ENCODE peak calls at places on chromosomes 4 and X, in eight cellular contexts. One of them, this sample, is unnamed.
A peak's percentile ranks its signal among the peaks of the same experiment; 100 is the strongest.

GRCh38 chr4:73599182-73599581 is 21.1 kb downstream of the RASSF6 start:
- DNase-seq in SK-N-SH: no peak
- DNase-seq in GM12878: no peak
- DNase-seq in HL-60: no peak
- DNase-seq in spleen: no peak
- DNase-seq in transverse colon: peak; percentile 80
- DNase-seq in sigmoid colon: no peak
- DNase-seq in suprapubic skin: no peak
- DNase-seq in this sample: no peak

GRCh38 chrX:109914114-109914849 is 88.6 kb upstream of the TMEM164 start:
- DNase-seq in SK-N-SH: no peak
- DNase-seq in GM12878: no peak
- DNase-seq in HL-60: no peak
- DNase-seq in spleen: no peak
- DNase-seq in transverse colon: no peak
- DNase-seq in sigmoid colon: no peak
- DNase-seq in suprapubic skin: no peak
- DNase-seq in this sample: no peak

GRCh38 chrX:2898861-2899512 is 30.2 kb downstream of the ARSD start:
- DNase-seq in SK-N-SH: no peak
- DNase-seq in GM12878: no peak
- DNase-seq in HL-60: no peak
- DNase-seq in spleen: no peak
- DNase-seq in transverse colon: peak; percentile 58
- DNase-seq in sigmoid colon: peak; percentile 36
- DNase-seq in suprapubic skin: no peak
- DNase-seq in this sample: no peak

GRCh38 chr4:122379239-122379638 is 428 bp downstream of the ADAD1 start:
- DNase-seq in SK-N-SH: peak; percentile 6
- DNase-seq in GM12878: no peak
- DNase-seq in HL-60: no peak
- DNase-seq in spleen: no peak
- DNase-seq in transverse colon: no peak
- DNase-seq in sigmoid colon: no peak
- DNase-seq in suprapubic skin: peak; percentile 47
- DNase-seq in this sample: no peak

GRCh38 chr4:129614581-129614980 is 518.6 kb downstream of the C4orf33 start:
- DNase-seq in SK-N-SH: no peak
- DNase-seq in GM12878: no peak
- DNase-seq in HL-60: no peak
- DNase-seq in spleen: no peak
- DNase-seq in transverse colon: no peak
- DNase-seq in sigmoid colon: no peak
- DNase-seq in suprapubic skin: no peak
- DNase-seq in this sample: no peak

GRCh38 chr4:72468904-72469502 is 100.0 kb downstream of the ADAMTS3 start:
- DNase-seq in SK-N-SH: no peak
- DNase-seq in GM12878: no peak
- DNase-seq in HL-60: no peak
- DNase-seq in spleen: no peak
- DNase-seq in transverse colon: no peak
- DNase-seq in sigmoid colon: no peak
- DNase-seq in suprapubic skin: no peak
- DNase-seq in this sample: no peak

GRCh38 chrX:2176274-2176673 is 324.5 kb downstream of the DHRSX start:
- DNase-seq in SK-N-SH: no peak
- DNase-seq in GM12878: no peak
- DNase-seq in HL-60: no peak
- DNase-seq in spleen: no peak
- DNase-seq in transverse colon: no peak
- DNase-seq in sigmoid colon: no peak
- DNase-seq in suprapubic skin: no peak
- DNase-seq in this sample: no peak

GRCh38 chrX:123878177-123878576 is 18.3 kb downstream of the XIAP start:
- DNase-seq in SK-N-SH: no peak
- DNase-seq in GM12878: no peak
- DNase-seq in HL-60: peak; percentile 25
- DNase-seq in spleen: no peak
- DNase-seq in transverse colon: no peak
- DNase-seq in sigmoid colon: no peak
- DNase-seq in suprapubic skin: no peak
- DNase-seq in this sample: no peak

GRCh38 chr4:7956306-7957112 is 16.8 kb upstream of the AFAP1 start:
- DNase-seq in SK-N-SH: peak; percentile 34
- DNase-seq in GM12878: no peak
- DNase-seq in HL-60: no peak
- DNase-seq in spleen: peak; percentile 82
- DNase-seq in transverse colon: no peak
- DNase-seq in sigmoid colon: no peak
- DNase-seq in suprapubic skin: no peak
- DNase-seq in this sample: no peak

GRCh38 chr4:6250235-6250983 is 19.2 kb upstream of the WFS1 start:
- DNase-seq in SK-N-SH: peak; percentile 76
- DNase-seq in GM12878: peak; percentile 42
- DNase-seq in HL-60: peak; percentile 15
- DNase-seq in spleen: peak; percentile 51
- DNase-seq in transverse colon: no peak
- DNase-seq in sigmoid colon: no peak
- DNase-seq in suprapubic skin: no peak
- DNase-seq in this sample: peak; percentile 61

GRCh38 chr4:120007171-120007894 is 59.3 kb downstream of the MAD2L1 start:
- DNase-seq in SK-N-SH: no peak
- DNase-seq in GM12878: no peak
- DNase-seq in HL-60: no peak
- DNase-seq in spleen: no peak
- DNase-seq in transverse colon: no peak
- DNase-seq in sigmoid colon: no peak
- DNase-seq in suprapubic skin: no peak
- DNase-seq in this sample: no peak

GRCh38 chrX:37871626-37872302 is 24.4 kb upstream of the DYNLT3 start:
- DNase-seq in SK-N-SH: no peak
- DNase-seq in GM12878: no peak
- DNase-seq in HL-60: no peak
- DNase-seq in spleen: no peak
- DNase-seq in transverse colon: no peak
- DNase-seq in sigmoid colon: no peak
- DNase-seq in suprapubic skin: no peak
- DNase-seq in this sample: peak; percentile 62

GRCh38 chr4:26069218-26069617 is 155.2 kb downstream of the SMIM20 start:
- DNase-seq in SK-N-SH: peak; percentile 62
- DNase-seq in GM12878: no peak
- DNase-seq in HL-60: peak; percentile 14
- DNase-seq in spleen: no peak
- DNase-seq in transverse colon: no peak
- DNase-seq in sigmoid colon: no peak
- DNase-seq in suprapubic skin: no peak
- DNase-seq in this sample: no peak

GRCh38 chr4:151443247-151443646 is 34.3 kb downstream of the FHIP1A start:
- DNase-seq in SK-N-SH: no peak
- DNase-seq in GM12878: no peak
- DNase-seq in HL-60: no peak
- DNase-seq in spleen: no peak
- DNase-seq in transverse colon: no peak
- DNase-seq in sigmoid colon: no peak
- DNase-seq in suprapubic skin: no peak
- DNase-seq in this sample: no peak

GRCh38 chr4:30264465-30264864 is 455.7 kb upstream of the PCDH7 start:
- DNase-seq in SK-N-SH: no peak
- DNase-seq in GM12878: no peak
- DNase-seq in HL-60: no peak
- DNase-seq in spleen: no peak
- DNase-seq in transverse colon: no peak
- DNase-seq in sigmoid colon: no peak
- DNase-seq in suprapubic skin: peak; percentile 42
- DNase-seq in this sample: no peak

GRCh38 chr4:56976878-56977320 is 507 bp downstream of the NOA1 start:
- DNase-seq in SK-N-SH: peak; percentile 74
- DNase-seq in GM12878: no peak
- DNase-seq in HL-60: peak; percentile 39
- DNase-seq in spleen: peak; percentile 95
- DNase-seq in transverse colon: peak; percentile 76
- DNase-seq in sigmoid colon: peak; percentile 71
- DNase-seq in suprapubic skin: peak; percentile 69
- DNase-seq in this sample: no peak

GRCh38 chr4:61678297-61678696 is 478.2 kb downstream of the ADGRL3 start:
- DNase-seq in SK-N-SH: no peak
- DNase-seq in GM12878: no peak
- DNase-seq in HL-60: no peak
- DNase-seq in spleen: no peak
- DNase-seq in transverse colon: no peak
- DNase-seq in sigmoid colon: no peak
- DNase-seq in suprapubic skin: no peak
- DNase-seq in this sample: no peak

GRCh38 chr4:102809190-102809589 is 18.2 kb downstream of the UBE2D3 start:
- DNase-seq in SK-N-SH: no peak
- DNase-seq in GM12878: no peak
- DNase-seq in HL-60: no peak
- DNase-seq in spleen: no peak
- DNase-seq in transverse colon: no peak
- DNase-seq in sigmoid colon: no peak
- DNase-seq in suprapubic skin: no peak
- DNase-seq in this sample: no peak

GRCh38 chr4:164134388-164134787 is 619.5 kb upstream of the SMIM31 start:
- DNase-seq in SK-N-SH: no peak
- DNase-seq in GM12878: no peak
- DNase-seq in HL-60: no peak
- DNase-seq in spleen: no peak
- DNase-seq in transverse colon: no peak
- DNase-seq in sigmoid colon: no peak
- DNase-seq in suprapubic skin: no peak
- DNase-seq in this sample: no peak

GRCh38 chr4:104860227-104861123 is 286.2 kb upstream of the TET2 start:
- DNase-seq in SK-N-SH: peak; percentile 57
- DNase-seq in GM12878: peak; percentile 72
- DNase-seq in HL-60: peak; percentile 74
- DNase-seq in spleen: no peak
- DNase-seq in transverse colon: peak; percentile 49
- DNase-seq in sigmoid colon: peak; percentile 67
- DNase-seq in suprapubic skin: no peak
- DNase-seq in this sample: peak; percentile 64

GRCh38 chrX:79366888-79367749 is at the start of gene ITM2A:
- DNase-seq in SK-N-SH: peak; percentile 3
- DNase-seq in GM12878: no peak
- DNase-seq in HL-60: peak; percentile 28
- DNase-seq in spleen: peak; percentile 87
- DNase-seq in transverse colon: peak; percentile 34
- DNase-seq in sigmoid colon: peak; percentile 61
- DNase-seq in suprapubic skin: peak; percentile 61
- DNase-seq in this sample: no peak

GRCh38 chr4:2357821-2358745 is 60.4 kb downstream of the ZFYVE28 start:
- DNase-seq in SK-N-SH: peak; percentile 12
- DNase-seq in GM12878: no peak
- DNase-seq in HL-60: no peak
- DNase-seq in spleen: peak; percentile 57
- DNase-seq in transverse colon: peak; percentile 5
- DNase-seq in sigmoid colon: peak; percentile 41
- DNase-seq in suprapubic skin: peak; percentile 46
- DNase-seq in this sample: no peak

GRCh38 chrX:18173494-18174180 is 47.0 kb downstream of the BEND2 start:
- DNase-seq in SK-N-SH: no peak
- DNase-seq in GM12878: no peak
- DNase-seq in HL-60: no peak
- DNase-seq in spleen: no peak
- DNase-seq in transverse colon: no peak
- DNase-seq in sigmoid colon: no peak
- DNase-seq in suprapubic skin: no peak
- DNase-seq in this sample: no peak

GRCh38 chr4:57037982-57038604 is 59.4 kb downstream of the POLR2B start:
- DNase-seq in SK-N-SH: peak; percentile 72
- DNase-seq in GM12878: no peak
- DNase-seq in HL-60: peak; percentile 16
- DNase-seq in spleen: peak; percentile 79
- DNase-seq in transverse colon: peak; percentile 67
- DNase-seq in sigmoid colon: peak; percentile 82
- DNase-seq in suprapubic skin: no peak
- DNase-seq in this sample: no peak

GRCh38 chr4:106898621-106899230 is 137.4 kb downstream of the DKK2 start:
- DNase-seq in SK-N-SH: peak; percentile 33
- DNase-seq in GM12878: no peak
- DNase-seq in HL-60: peak; percentile 50
- DNase-seq in spleen: no peak
- DNase-seq in transverse colon: peak; percentile 12
- DNase-seq in sigmoid colon: no peak
- DNase-seq in suprapubic skin: no peak
- DNase-seq in this sample: peak; percentile 2

GRCh38 chr4:109764376-109764775 is 34.5 kb upstream of the PLA2G12A start:
- DNase-seq in SK-N-SH: no peak
- DNase-seq in GM12878: no peak
- DNase-seq in HL-60: no peak
- DNase-seq in spleen: no peak
- DNase-seq in transverse colon: no peak
- DNase-seq in sigmoid colon: no peak
- DNase-seq in suprapubic skin: no peak
- DNase-seq in this sample: no peak

GRCh38 chr4:120052840-120053239 is 13.8 kb downstream of the MAD2L1 start:
- DNase-seq in SK-N-SH: no peak
- DNase-seq in GM12878: no peak
- DNase-seq in HL-60: peak; percentile 25
- DNase-seq in spleen: no peak
- DNase-seq in transverse colon: no peak
- DNase-seq in sigmoid colon: peak; percentile 73
- DNase-seq in suprapubic skin: no peak
- DNase-seq in this sample: no peak

GRCh38 chrX:136880452-136881013 is at the start of gene RBMX:
- DNase-seq in SK-N-SH: peak; percentile 87
- DNase-seq in GM12878: peak; percentile 83
- DNase-seq in HL-60: peak; percentile 92
- DNase-seq in spleen: peak; percentile 93
- DNase-seq in transverse colon: peak; percentile 92
- DNase-seq in sigmoid colon: peak; percentile 97
- DNase-seq in suprapubic skin: peak; percentile 94
- DNase-seq in this sample: peak; percentile 88
- TF ChIP-seq POLR2AphosphoS5 in SK-N-SH: peak; percentile 99
- TF ChIP-seq POLR2AphosphoS5 in GM12878: peak; percentile 99
- TF ChIP-seq POLR2AphosphoS5 in HL-60: peak; percentile 95
- TF ChIP-seq POLR2AphosphoS5 in spleen: peak; percentile 99
- TF ChIP-seq POLR2AphosphoS5 in transverse colon: peak; percentile 99
- TF ChIP-seq POLR2AphosphoS5 in sigmoid colon: peak; percentile 97
- TF ChIP-seq POLR2AphosphoS5 in suprapubic skin: peak; percentile 95
- TF ChIP-seq POLR2AphosphoS5 in this sample: peak; percentile 100

GRCh38 chrX:130741584-130741983 is 161.4 kb downstream of the ENOX2 start:
- DNase-seq in SK-N-SH: no peak
- DNase-seq in GM12878: no peak
- DNase-seq in HL-60: no peak
- DNase-seq in spleen: no peak
- DNase-seq in transverse colon: no peak
- DNase-seq in sigmoid colon: no peak
- DNase-seq in suprapubic skin: no peak
- DNase-seq in this sample: no peak
- H3K27me3 ChIP-seq in SK-N-SH: no peaks in the 10 kb centered on the region
- H3K27me3 ChIP-seq in GM12878: no peaks in the 10 kb centered on the region
- H3K27me3 ChIP-seq in HL-60: no peaks in the 10 kb centered on the region
- H3K27me3 ChIP-seq in spleen: no peaks in the 10 kb centered on the region
- H3K27me3 ChIP-seq in transverse colon: no peaks in the 10 kb centered on the region
- H3K27me3 ChIP-seq in sigmoid colon: no peaks in the 10 kb centered on the region
- H3K27me3 ChIP-seq in suprapubic skin: no peaks in the 10 kb centered on the region
- H3K27me3 ChIP-seq in this sample: no peaks in the 10 kb centered on the region

GRCh38 chr4:184416913-184417734 is 57.2 kb downstream of the IRF2 start:
- DNase-seq in SK-N-SH: no peak
- DNase-seq in GM12878: peak; percentile 48
- DNase-seq in HL-60: peak; percentile 64
- DNase-seq in spleen: no peak
- DNase-seq in transverse colon: peak; percentile 39
- DNase-seq in sigmoid colon: no peak
- DNase-seq in suprapubic skin: no peak
- DNase-seq in this sample: no peak
- H3K4me3 ChIP-seq in SK-N-SH: peak overlapping the region; percentile 21
- H3K4me3 ChIP-seq in GM12878: peak overlapping the region; percentile 60
- H3K4me3 ChIP-seq in HL-60: peak overlapping the region; percentile 7
- H3K4me3 ChIP-seq in spleen: peak overlapping the region; percentile 13
- H3K4me3 ChIP-seq in transverse colon: no peak overlapping the region
- H3K4me3 ChIP-seq in sigmoid colon: no peak overlapping the region
- H3K4me3 ChIP-seq in suprapubic skin: peak overlapping the region; percentile 12
- H3K4me3 ChIP-seq in this sample: peak overlapping the region; percentile 43

GRCh38 chrX:10444204-10444603 is 176.2 kb downstream of the MID1 start:
- DNase-seq in SK-N-SH: no peak
- DNase-seq in GM12878: no peak
- DNase-seq in HL-60: no peak
- DNase-seq in spleen: no peak
- DNase-seq in transverse colon: no peak
- DNase-seq in sigmoid colon: no peak
- DNase-seq in suprapubic skin: no peak
- DNase-seq in this sample: no peak
- TF ChIP-seq POLR2AphosphoS5 in SK-N-SH: no peak
- TF ChIP-seq POLR2AphosphoS5 in GM12878: no peak
- TF ChIP-seq POLR2AphosphoS5 in HL-60: no peak
- TF ChIP-seq POLR2AphosphoS5 in spleen: no peak
- TF ChIP-seq POLR2AphosphoS5 in transverse colon: no peak
- TF ChIP-seq POLR2AphosphoS5 in sigmoid colon: no peak
- TF ChIP-seq POLR2AphosphoS5 in suprapubic skin: no peak
- TF ChIP-seq POLR2AphosphoS5 in this sample: no peak